ENCODE peak calls at places on chromosomes 11 and 22, in eight cellular contexts. Y, L, E, M, S, N, T and I are unnamed samples.

GRCh38 chr11:57798905-57799559 is 37.4 kb downstream of the CTNND1 start:
- DNase-seq in Y (peak), L (no peak), E (no peak), M (peak), S (peak), N (peak), T (peak), I (peak)

GRCh38 chr11:70523384-70524095 is 125.2 kb downstream of the CTTN start:
- DNase-seq in Y (no peak), L (no peak), E (no peak), M (no peak), S (no peak), N (no peak), T (no peak), I (no peak)

GRCh38 chr11:61004037-61004641 is 32.7 kb downstream of the CD6 start:
- DNase-seq in Y (peak), L (no peak), E (no peak), M (no peak), S (no peak), N (no peak), T (peak), I (no peak)

GRCh38 chr22:31530816-31531180 is 34.5 kb downstream of the SFI1 start:
- DNase-seq in Y (no peak), L (no peak), E (no peak), M (no peak), S (no peak), N (no peak), T (peak), I (no peak)

GRCh38 chr22:42844756-42845155 is 12.3 kb downstream of the ARFGAP3 start:
- DNase-seq in Y (peak), L (no peak), E (no peak), M (no peak), S (no peak), N (no peak), T (no peak), I (peak)

GRCh38 chr22:29738118-29738815 is 18.5 kb downstream of the CABP7 start:
- DNase-seq in Y (no peak), L (no peak), E (no peak), M (no peak), S (no peak), N (no peak), T (no peak), I (no peak)

GRCh38 chr22:46829140-46829891 is 66.9 kb downstream of the TBC1D22A start:
- DNase-seq in Y (peak), L (no peak), E (no peak), M (no peak), S (peak), N (no peak), T (peak), I (peak)

GRCh38 chr11:67352546-67353316 is 615 bp downstream of the POLD4 start:
- DNase-seq in Y (no peak), L (no peak), E (peak), M (peak), S (no peak), N (peak), T (no peak), I (no peak)

GRCh38 chr22:17402304-17402703 is 33.0 kb downstream of the CECR2 start:
- DNase-seq in Y (no peak), L (no peak), E (no peak), M (no peak), S (no peak), N (no peak), T (no peak), I (no peak)

GRCh38 chr11:128334311-128335044 is 252.9 kb downstream of the ETS1 start:
- DNase-seq in Y (no peak), L (no peak), E (no peak), M (peak), S (no peak), N (peak), T (peak), I (no peak)

GRCh38 chr22:46931881-46932280 is 169.4 kb downstream of the TBC1D22A start:
- DNase-seq in Y (no peak), L (no peak), E (no peak), M (no peak), S (no peak), N (no peak), T (no peak), I (peak)

GRCh38 chr11:36478700-36479329 is 31.3 kb downstream of the TRAF6 start:
- DNase-seq in Y (peak), L (no peak), E (peak), M (peak), S (peak), N (no peak), T (peak), I (peak)

GRCh38 chr22:48491451-48491941 is 1336.2 kb downstream of the BRD1 start:
- DNase-seq in Y (no peak), L (no peak), E (no peak), M (peak), S (no peak), N (no peak), T (no peak), I (no peak)

GRCh38 chr22:48494256-48494967 is 1333.3 kb downstream of the BRD1 start:
- DNase-seq in Y (no peak), L (no peak), E (no peak), M (no peak), S (no peak), N (no peak), T (no peak), I (no peak)

GRCh38 chr22:48493733-48494132 is 1333.9 kb downstream of the BRD1 start:
- DNase-seq in Y (no peak), L (no peak), E (no peak), M (no peak), S (no peak), N (no peak), T (no peak), I (no peak)

GRCh38 chr22:48490513-48491411 is 1336.9 kb downstream of the BRD1 start:
- DNase-seq in Y (no peak), L (no peak), E (no peak), M (peak), S (no peak), N (no peak), T (no peak), I (no peak)

DNA sequence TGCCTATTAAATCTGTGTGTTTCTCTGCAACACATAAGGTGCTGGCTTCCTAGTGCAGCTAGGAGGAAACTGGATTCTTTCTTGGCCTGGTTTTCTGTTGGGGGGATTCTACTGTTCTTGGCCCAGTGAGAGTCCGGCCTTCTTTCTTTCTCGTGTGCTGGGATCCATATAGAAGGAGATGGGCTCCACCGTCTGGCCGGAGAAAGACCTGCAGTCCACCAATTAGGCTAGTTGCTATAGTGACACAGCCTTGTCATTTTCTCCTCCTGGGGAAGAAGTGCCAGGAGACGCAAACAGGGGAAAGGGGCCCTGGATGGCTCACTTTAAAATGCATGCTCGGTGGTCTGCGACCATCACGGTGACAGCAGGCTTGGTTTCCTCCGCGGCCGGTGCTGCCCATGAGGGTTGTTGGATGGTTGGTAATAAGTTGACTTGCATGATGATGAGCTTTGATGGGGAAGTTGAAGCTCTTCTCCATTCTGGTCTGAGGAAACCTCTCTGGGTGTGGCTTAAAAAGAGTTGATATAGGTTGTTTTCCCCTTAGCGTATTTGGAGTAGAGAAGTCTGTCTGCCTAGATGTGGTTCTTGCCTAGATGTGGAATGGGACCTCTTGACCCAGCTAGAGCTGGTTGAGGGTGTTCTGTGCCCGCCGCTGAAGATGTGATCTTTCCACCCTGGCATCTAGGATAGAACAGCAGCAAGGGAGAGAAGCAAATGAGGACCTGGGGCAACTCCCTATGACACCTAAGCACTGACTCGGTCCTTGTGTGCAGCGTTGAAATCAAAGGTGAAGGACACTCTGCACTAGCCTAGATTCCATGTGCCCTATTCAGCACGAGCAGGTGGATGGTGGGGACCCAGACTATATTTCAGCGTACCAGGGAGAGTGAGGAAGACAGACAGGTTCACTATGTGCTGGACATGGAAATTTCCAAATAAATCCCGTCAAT is 1335.0 kb downstream of the BRD1 start:
- DNase-seq in Y (peak), L (peak), E (peak), M (peak), S (peak), N (peak), T (peak), I (peak)
- H3K4me3 ChIP-seq in Y (no peak), L (no peak), E (no peak), M (no peak), S (no peak), N (no peak), T (no peak), I (no peak)

DNA sequence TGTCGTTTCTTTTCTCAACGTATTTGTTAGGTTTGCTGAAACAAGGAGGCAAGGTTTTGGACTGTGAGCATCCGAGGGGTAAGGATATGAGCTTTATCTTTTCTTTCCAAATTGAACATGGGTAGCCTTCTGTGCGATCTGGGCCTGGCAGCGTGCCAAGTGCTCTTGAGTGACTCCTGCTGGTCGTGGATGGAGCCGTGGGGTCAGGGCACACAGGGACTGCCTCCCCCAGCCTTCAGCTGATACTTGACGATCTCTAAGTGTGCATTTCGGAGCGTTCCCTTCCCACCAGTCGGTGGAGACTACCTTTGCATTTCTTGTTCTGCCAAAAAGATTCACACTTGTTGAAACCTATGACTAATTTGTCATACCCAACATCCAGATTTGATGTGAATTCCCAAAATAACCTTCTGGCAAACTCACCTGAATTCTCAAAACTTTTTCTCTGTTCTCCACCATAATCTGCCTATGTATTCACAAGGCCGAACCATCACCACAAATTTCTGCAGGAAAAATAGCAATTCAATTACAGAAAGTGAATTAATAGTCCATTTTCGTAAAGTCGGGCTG is 40.2 kb upstream of the CLMP start:
- DNase-seq in Y (peak), L (peak), E (peak), M (peak), S (no peak), N (peak), T (peak), I (no peak)
- H3K4me3 ChIP-seq in Y (peak), L (peak), E (no peak), M (peak), S (no peak), N (no peak), T (peak), I (no peak)

GRCh38 chr22:39598017-39598965 is 27.7 kb downstream of the CACNA1I start:
- DNase-seq in Y (no peak), L (no peak), E (peak), M (no peak), S (no peak), N (peak), T (no peak), I (peak)
- H3K4me3 ChIP-seq in Y (no peak), L (no peak), E (peak), M (no peak), S (no peak), N (no peak), T (no peak), I (no peak)

GRCh38 chr11:19595840-19596751 is 116.5 kb upstream of the NAV2 start:
- DNase-seq in Y (peak), L (no peak), E (no peak), M (no peak), S (peak), N (no peak), T (peak), I (peak)
- H3K4me3 ChIP-seq in Y (no peak), L (no peak), E (no peak), M (no peak), S (no peak), N (no peak), T (no peak), I (no peak)